ENCODE peak calls at places on chromosomes 4 and X, in eight cellular contexts. One of them, this sample, is unnamed.

GRCh38 chr4:104860227-104861123 is 286.2 kb upstream of the TET2 start:
- DNase-seq in dorsolateral prefrontal cortex: peak; percentile 33
- DNase-seq in IMR-90: peak; percentile 63
- DNase-seq in body of pancreas: peak; percentile 70
- DNase-seq in PC-3: peak; percentile 90
- DNase-seq in lower lobe of right lung: no peak
- DNase-seq in right lobe of liver: peak; percentile 60
- DNase-seq in left lung: no peak
- DNase-seq in this sample: peak; percentile 18

GRCh38 chr4:8762356-8762755 is 109.3 kb downstream of the HMX1 start:
- DNase-seq in dorsolateral prefrontal cortex: no peak
- DNase-seq in body of pancreas: no peak
- DNase-seq in PC-3: no peak
- DNase-seq in right lobe of liver: no peak
- DNase-seq in IMR-90: no peak
- DNase-seq in left lung: peak; percentile 13
- DNase-seq in lower lobe of right lung: peak; percentile 28
- DNase-seq in this sample: no peak

GRCh38 chr4:147546341-147546740 is 65.4 kb downstream of the EDNRA start:
- DNase-seq in left lung: no peak
- DNase-seq in lower lobe of right lung: no peak
- DNase-seq in dorsolateral prefrontal cortex: no peak
- DNase-seq in right lobe of liver: no peak
- DNase-seq in body of pancreas: no peak
- DNase-seq in PC-3: peak; percentile 83
- DNase-seq in IMR-90: peak; percentile 99
- DNase-seq in this sample: no peak

GRCh38 chrX:104428231-104428630 is 137.8 kb upstream of the IL1RAPL2 start:
- DNase-seq in right lobe of liver: no peak
- DNase-seq in IMR-90: no peak
- DNase-seq in left lung: no peak
- DNase-seq in body of pancreas: no peak
- DNase-seq in dorsolateral prefrontal cortex: no peak
- DNase-seq in lower lobe of right lung: no peak
- DNase-seq in PC-3: peak; percentile 76
- DNase-seq in this sample: no peak

GRCh38 chrX:133921764-133922389 is 63.5 kb downstream of the GPC3 start:
- DNase-seq in left lung: peak; percentile 42
- DNase-seq in dorsolateral prefrontal cortex: no peak
- DNase-seq in body of pancreas: peak; percentile 68
- DNase-seq in right lobe of liver: peak; percentile 57
- DNase-seq in IMR-90: peak; percentile 5
- DNase-seq in PC-3: peak; percentile 50
- DNase-seq in lower lobe of right lung: peak; percentile 43
- DNase-seq in this sample: no peak

GRCh38 chr4:157220026-157220881 is at the start of gene GRIA2:
- DNase-seq in lower lobe of right lung: peak; percentile 53
- DNase-seq in IMR-90: peak; percentile 54
- DNase-seq in body of pancreas: peak; percentile 68
- DNase-seq in right lobe of liver: peak; percentile 43
- DNase-seq in left lung: no peak
- DNase-seq in PC-3: no peak
- DNase-seq in dorsolateral prefrontal cortex: peak; percentile 71
- DNase-seq in this sample: peak; percentile 22

GRCh38 chrX:67654301-67654700 is 110.5 kb downstream of the AR start:
- DNase-seq in left lung: no peak
- DNase-seq in PC-3: no peak
- DNase-seq in lower lobe of right lung: no peak
- DNase-seq in dorsolateral prefrontal cortex: no peak
- DNase-seq in IMR-90: no peak
- DNase-seq in body of pancreas: no peak
- DNase-seq in right lobe of liver: peak; percentile 57
- DNase-seq in this sample: no peak

GRCh38 chr4:23932935-23933334 is 43.1 kb upstream of the PPARGC1A start:
- DNase-seq in IMR-90: peak; percentile 8
- DNase-seq in left lung: no peak
- DNase-seq in dorsolateral prefrontal cortex: no peak
- DNase-seq in right lobe of liver: no peak
- DNase-seq in body of pancreas: no peak
- DNase-seq in PC-3: no peak
- DNase-seq in lower lobe of right lung: no peak
- DNase-seq in this sample: no peak

GRCh38 chr4:112173593-112174559 is 28.6 kb downstream of the FAM241A start:
- DNase-seq in right lobe of liver: no peak
- DNase-seq in lower lobe of right lung: no peak
- DNase-seq in dorsolateral prefrontal cortex: no peak
- DNase-seq in IMR-90: no peak
- DNase-seq in left lung: no peak
- DNase-seq in body of pancreas: no peak
- DNase-seq in PC-3: peak; percentile 9
- DNase-seq in this sample: no peak

GRCh38 chr4:8439168-8439567 is 1.4 kb downstream of the ACOX3 start:
- DNase-seq in left lung: no peak
- DNase-seq in IMR-90: peak; percentile 61
- DNase-seq in dorsolateral prefrontal cortex: no peak
- DNase-seq in right lobe of liver: no peak
- DNase-seq in lower lobe of right lung: no peak
- DNase-seq in body of pancreas: peak; percentile 62
- DNase-seq in PC-3: peak; percentile 47
- DNase-seq in this sample: no peak

GRCh38 chr4:184648220-184649025 is 824 bp downstream of the CASP3 start:
- DNase-seq in body of pancreas: peak; percentile 72
- DNase-seq in dorsolateral prefrontal cortex: peak; percentile 34
- DNase-seq in left lung: peak; percentile 76
- DNase-seq in PC-3: peak; percentile 35
- DNase-seq in right lobe of liver: peak; percentile 79
- DNase-seq in IMR-90: peak; percentile 33
- DNase-seq in lower lobe of right lung: peak; percentile 79
- DNase-seq in this sample: no peak

GRCh38 chr4:174156239-174156826 is 127.1 kb downstream of the FBXO8 start:
- DNase-seq in dorsolateral prefrontal cortex: no peak
- DNase-seq in lower lobe of right lung: no peak
- DNase-seq in right lobe of liver: no peak
- DNase-seq in PC-3: peak; percentile 49
- DNase-seq in body of pancreas: no peak
- DNase-seq in left lung: no peak
- DNase-seq in IMR-90: peak; percentile 38
- DNase-seq in this sample: no peak

GRCh38 chrX:150731795-150732194 is 38.6 kb downstream of the MTMR1 start:
- DNase-seq in body of pancreas: no peak
- DNase-seq in left lung: no peak
- DNase-seq in PC-3: peak; percentile 71
- DNase-seq in dorsolateral prefrontal cortex: no peak
- DNase-seq in IMR-90: peak; percentile 97
- DNase-seq in lower lobe of right lung: no peak
- DNase-seq in right lobe of liver: no peak
- DNase-seq in this sample: no peak

GRCh38 chr4:187289371-187289770 is 565.7 kb upstream of the FAT1 start:
- DNase-seq in IMR-90: peak; percentile 41
- DNase-seq in PC-3: no peak
- DNase-seq in left lung: no peak
- DNase-seq in dorsolateral prefrontal cortex: no peak
- DNase-seq in right lobe of liver: no peak
- DNase-seq in lower lobe of right lung: no peak
- DNase-seq in body of pancreas: no peak
- DNase-seq in this sample: no peak

GRCh38 chr4:7430965-7431695 is 3.6 kb downstream of the PSAPL1 start:
- DNase-seq in IMR-90: no peak
- DNase-seq in right lobe of liver: peak; percentile 33
- DNase-seq in lower lobe of right lung: peak; percentile 39
- DNase-seq in left lung: no peak
- DNase-seq in body of pancreas: no peak
- DNase-seq in PC-3: no peak
- DNase-seq in dorsolateral prefrontal cortex: no peak
- DNase-seq in this sample: no peak

GRCh38 chrX:18769364-18769763 is 61.9 kb downstream of the PPEF1 start:
- DNase-seq in IMR-90: no peak
- DNase-seq in lower lobe of right lung: no peak
- DNase-seq in dorsolateral prefrontal cortex: no peak
- DNase-seq in left lung: no peak
- DNase-seq in right lobe of liver: no peak
- DNase-seq in PC-3: no peak
- DNase-seq in body of pancreas: no peak
- DNase-seq in this sample: no peak

GRCh38 chr4:106186201-106186600 is 129.8 kb downstream of the TBCK start:
- DNase-seq in right lobe of liver: no peak
- DNase-seq in lower lobe of right lung: no peak
- DNase-seq in PC-3: no peak
- DNase-seq in IMR-90: no peak
- DNase-seq in left lung: no peak
- DNase-seq in body of pancreas: no peak
- DNase-seq in dorsolateral prefrontal cortex: no peak
- DNase-seq in this sample: no peak

GRCh38 chr4:45155081-45155777 is 428.9 kb upstream of the GNPDA2 start:
- DNase-seq in lower lobe of right lung: no peak
- DNase-seq in dorsolateral prefrontal cortex: no peak
- DNase-seq in IMR-90: no peak
- DNase-seq in body of pancreas: no peak
- DNase-seq in right lobe of liver: no peak
- DNase-seq in PC-3: peak; percentile 25
- DNase-seq in left lung: no peak
- DNase-seq in this sample: no peak

GRCh38 chr4:10212400-10212799 is 95.8 kb upstream of the WDR1 start:
- DNase-seq in body of pancreas: no peak
- DNase-seq in left lung: no peak
- DNase-seq in dorsolateral prefrontal cortex: no peak
- DNase-seq in IMR-90: no peak
- DNase-seq in PC-3: no peak
- DNase-seq in right lobe of liver: no peak
- DNase-seq in lower lobe of right lung: no peak
- DNase-seq in this sample: no peak
- TF ChIP-seq CTCF in body of pancreas: no peak
- TF ChIP-seq CTCF in left lung: no peak
- TF ChIP-seq CTCF in dorsolateral prefrontal cortex: no peak
- TF ChIP-seq CTCF in IMR-90: no peak
- TF ChIP-seq CTCF in PC-3: no peak
- TF ChIP-seq CTCF in right lobe of liver: no peak
- TF ChIP-seq CTCF in lower lobe of right lung: no peak
- TF ChIP-seq CTCF in this sample: no peak

GRCh38 chr4:120873554-120873953 is 49.0 kb downstream of the PRDM5 start:
- DNase-seq in left lung: no peak
- DNase-seq in right lobe of liver: no peak
- DNase-seq in dorsolateral prefrontal cortex: no peak
- DNase-seq in lower lobe of right lung: no peak
- DNase-seq in PC-3: no peak
- DNase-seq in body of pancreas: no peak
- DNase-seq in IMR-90: no peak
- DNase-seq in this sample: no peak

GRCh38 chr4:120871173-120871572 is 51.4 kb downstream of the PRDM5 start:
- DNase-seq in right lobe of liver: no peak
- DNase-seq in dorsolateral prefrontal cortex: no peak
- DNase-seq in lower lobe of right lung: no peak
- DNase-seq in IMR-90: no peak
- DNase-seq in left lung: no peak
- DNase-seq in body of pancreas: no peak
- DNase-seq in PC-3: no peak
- DNase-seq in this sample: no peak

GRCh38 chr4:120865985-120866384 is 56.5 kb downstream of the PRDM5 start:
- DNase-seq in dorsolateral prefrontal cortex: no peak
- DNase-seq in body of pancreas: no peak
- DNase-seq in left lung: no peak
- DNase-seq in right lobe of liver: no peak
- DNase-seq in PC-3: no peak
- DNase-seq in IMR-90: peak; percentile 31
- DNase-seq in lower lobe of right lung: no peak
- DNase-seq in this sample: no peak

GRCh38 chr4:120869511-120870278 is 52.8 kb downstream of the PRDM5 start:
- DNase-seq in dorsolateral prefrontal cortex: no peak
- DNase-seq in lower lobe of right lung: no peak
- DNase-seq in left lung: no peak
- DNase-seq in IMR-90: peak; percentile 14
- DNase-seq in PC-3: no peak
- DNase-seq in body of pancreas: no peak
- DNase-seq in right lobe of liver: no peak
- DNase-seq in this sample: no peak

DNA sequence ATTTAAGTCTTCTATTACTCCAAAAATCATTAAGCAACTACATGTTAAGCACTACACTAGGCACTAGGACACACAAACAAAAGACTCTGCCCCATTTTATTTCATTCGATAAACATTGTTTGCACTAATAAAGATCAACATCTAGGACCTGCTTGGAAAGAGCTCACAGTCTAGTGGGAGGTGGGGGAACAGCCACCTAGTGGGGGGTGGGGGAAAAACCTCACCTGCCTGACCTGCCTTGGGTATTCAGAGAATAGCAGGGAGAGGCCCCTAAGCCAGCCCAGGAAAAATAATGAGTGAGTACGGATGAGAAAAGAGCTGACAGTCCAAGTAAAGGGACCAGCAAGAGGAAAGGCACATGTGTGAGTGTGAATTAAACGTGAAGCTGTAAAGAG is 52.2 kb downstream of the PRDM5 start:
- DNase-seq in dorsolateral prefrontal cortex: no peak
- DNase-seq in IMR-90: no peak
- DNase-seq in body of pancreas: no peak
- DNase-seq in right lobe of liver: no peak
- DNase-seq in lower lobe of right lung: no peak
- DNase-seq in left lung: no peak
- DNase-seq in PC-3: peak; percentile 3
- DNase-seq in this sample: no peak
- TF ChIP-seq CTCF in dorsolateral prefrontal cortex: no peak
- TF ChIP-seq CTCF in IMR-90: no peak
- TF ChIP-seq CTCF in body of pancreas: no peak
- TF ChIP-seq CTCF in right lobe of liver: no peak
- TF ChIP-seq CTCF in lower lobe of right lung: no peak
- TF ChIP-seq CTCF in left lung: no peak
- TF ChIP-seq CTCF in PC-3: peak; percentile 36
- TF ChIP-seq CTCF in this sample: no peak

DNA sequence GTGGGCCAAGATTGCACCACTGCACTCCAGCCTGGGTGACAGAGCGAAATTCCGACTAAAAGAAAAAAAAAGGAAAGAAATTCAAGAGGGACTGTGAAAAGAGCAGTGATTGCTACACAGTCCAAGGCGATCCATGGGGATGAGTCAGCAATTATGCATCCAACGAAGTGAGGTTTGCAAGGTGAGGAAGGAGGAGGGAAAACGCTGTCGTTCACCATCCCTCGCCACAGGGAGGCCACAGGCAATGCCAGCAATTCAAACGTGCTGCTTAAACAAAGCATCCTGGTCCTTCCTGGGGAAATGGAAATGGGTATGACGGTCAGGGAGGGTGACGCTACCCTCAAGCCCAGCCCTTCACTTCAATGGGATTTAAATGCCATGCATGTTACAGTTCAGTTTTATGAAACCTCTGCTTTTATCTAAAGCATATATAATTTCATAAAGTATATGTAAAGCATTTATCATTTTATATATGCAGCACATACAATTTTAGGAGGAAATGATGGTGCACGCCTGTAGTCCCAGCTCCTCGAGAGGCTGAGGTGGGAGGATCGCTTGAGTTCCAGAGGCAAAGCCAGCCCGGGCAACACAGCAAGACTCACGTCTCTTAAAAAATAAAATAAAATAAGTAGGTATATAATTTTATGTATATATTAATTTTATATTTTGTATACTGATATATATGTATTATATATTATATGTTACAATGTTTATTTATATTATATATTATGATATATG is 108.7 kb downstream of the DHRSX start:
- DNase-seq in lower lobe of right lung: no peak
- DNase-seq in PC-3: peak; percentile 93
- DNase-seq in left lung: no peak
- DNase-seq in IMR-90: peak; percentile 82
- DNase-seq in body of pancreas: no peak
- DNase-seq in right lobe of liver: peak; percentile 49
- DNase-seq in dorsolateral prefrontal cortex: no peak
- DNase-seq in this sample: no peak
- TF ChIP-seq CTCF in lower lobe of right lung: no peak
- TF ChIP-seq CTCF in PC-3: no peak
- TF ChIP-seq CTCF in left lung: no peak
- TF ChIP-seq CTCF in IMR-90: no peak
- TF ChIP-seq CTCF in body of pancreas: no peak
- TF ChIP-seq CTCF in right lobe of liver: peak; percentile 18
- TF ChIP-seq CTCF in dorsolateral prefrontal cortex: no peak
- TF ChIP-seq CTCF in this sample: no peak

GRCh38 chr4:140195806-140196205 is 41.8 kb upstream of the MAML3 start:
- DNase-seq in body of pancreas: no peak
- DNase-seq in dorsolateral prefrontal cortex: no peak
- DNase-seq in lower lobe of right lung: no peak
- DNase-seq in IMR-90: no peak
- DNase-seq in PC-3: no peak
- DNase-seq in right lobe of liver: no peak
- DNase-seq in left lung: no peak
- DNase-seq in this sample: no peak
- TF ChIP-seq CTCF in body of pancreas: no peak
- TF ChIP-seq CTCF in dorsolateral prefrontal cortex: no peak
- TF ChIP-seq CTCF in lower lobe of right lung: no peak
- TF ChIP-seq CTCF in IMR-90: no peak
- TF ChIP-seq CTCF in PC-3: no peak
- TF ChIP-seq CTCF in right lobe of liver: no peak
- TF ChIP-seq CTCF in left lung: no peak
- TF ChIP-seq CTCF in this sample: no peak